ENCODE peak calls at places on chromosomes 3 and 15, in six cellular contexts. R is upper lobe of right lung, P is gastrocnemius medialis, A is tibial artery, B is mammary epithelial cell, T is PC-3. U is an unnamed sample.
A peak's percentile ranks its signal among the peaks of the same experiment; 100 is the strongest.

GRCh38 chr3:122725106-122725505 is 44.5 kb downstream of the PARP14 start:
- DNase-seq in P (no peak), A (no peak), B (no peak), R (no peak), T (no peak), U (no peak)

GRCh38 chr3:102525624-102526023 is 90.8 kb downstream of the ZPLD1 start:
- DNase-seq in A (no peak), B (peak; percentile 3), T (no peak), P (no peak), R (no peak), U (no peak)

GRCh38 chr3:143134446-143134845 is 14.9 kb downstream of the CHST2 start:
- DNase-seq in R (no peak), P (no peak), A (no peak), T (peak; percentile 37), B (no peak), U (no peak)

GRCh38 chr3:132002039-132002438 is 32.8 kb downstream of the CPNE4 start:
- DNase-seq in A (no peak), T (no peak), P (no peak), B (no peak), R (no peak), U (no peak)

GRCh38 chr15:70262591-70263274 is 165.0 kb upstream of the TLE3 start:
- DNase-seq in A (no peak), T (no peak), B (no peak), P (no peak), R (no peak), U (no peak)

GRCh38 chr3:47578691-47579632 is at the start of gene CSPG5:
- DNase-seq in T (no peak), P (no peak), A (no peak), R (peak; percentile 67), B (no peak), U (no peak)

GRCh38 chr15:76565366-76565765 is 228.8 kb downstream of the ISL2 start:
- DNase-seq in P (no peak), B (no peak), A (no peak), R (no peak), T (no peak), U (no peak)

GRCh38 chr3:51974963-51975856 is at the start of gene ABHD14A:
- DNase-seq in B (peak; percentile 67), A (peak; percentile 56), R (peak; percentile 90), T (peak; percentile 81), P (no peak), U (peak; percentile 75)

GRCh38 chr3:23113455-23114171 is 89.5 kb upstream of the UBE2E2 start:
- DNase-seq in T (peak; percentile 89), P (no peak), A (peak; percentile 24), B (peak; percentile 91), R (no peak), U (no peak)

GRCh38 chr3:29338981-29339833 is 58.3 kb downstream of the RBMS3 start:
- DNase-seq in P (no peak), R (no peak), B (no peak), A (no peak), T (no peak), U (no peak)

GRCh38 chr15:25230442-25230841 is 208.4 kb downstream of the UBE3A start:
- DNase-seq in P (no peak), T (no peak), B (no peak), R (no peak), A (no peak), U (no peak)

GRCh38 chr3:55596212-55596611 is 109.1 kb upstream of the WNT5A start:
- DNase-seq in T (no peak), R (no peak), P (no peak), B (no peak), A (no peak), U (no peak)
- H3K4me1 ChIP-seq in T (peaks cover 36% of the 10 kb centered on the region), R (no peaks in the 10 kb centered on the region), P (no peaks in the 10 kb centered on the region), B (no peaks in the 10 kb centered on the region), A (no peaks in the 10 kb centered on the region), U (no peaks in the 10 kb centered on the region)

DNA sequence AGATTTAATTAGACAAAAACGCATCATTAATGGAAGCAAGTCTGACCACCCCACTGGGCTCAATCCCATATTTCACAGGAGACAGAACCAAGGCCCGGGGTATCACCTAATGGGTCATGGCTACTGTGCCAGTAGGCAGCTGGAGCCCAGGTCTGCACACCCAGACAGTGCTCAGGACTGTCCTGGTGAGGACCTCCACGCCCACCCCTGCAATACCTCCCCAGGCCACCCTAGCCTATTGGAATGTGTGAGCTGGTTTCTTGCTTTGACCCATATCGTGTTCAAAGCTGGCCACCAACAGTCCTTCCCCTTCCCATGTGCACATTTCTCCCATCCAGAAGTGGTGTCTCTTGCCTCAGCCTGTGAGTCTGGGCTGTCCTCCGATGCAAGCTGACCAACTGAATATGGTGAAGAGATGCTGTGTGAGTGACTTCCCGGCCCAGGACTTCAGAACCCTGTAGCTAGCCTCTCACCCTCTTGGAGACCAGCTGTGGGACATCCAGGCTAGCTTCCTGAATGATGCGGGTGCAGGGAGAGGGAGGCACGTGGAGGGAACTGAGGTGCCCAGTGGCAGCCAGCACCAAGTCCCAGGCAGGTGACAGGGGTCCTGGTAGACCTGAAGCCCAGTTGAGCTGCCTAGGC is 19.1 kb downstream of the SLC6A20 start:
- DNase-seq in P (no peak), A (no peak), R (no peak), B (no peak), T (no peak), U (no peak)
- H3K4me1 ChIP-seq in P (no peaks in the 10 kb centered on the region), A (no peaks in the 10 kb centered on the region), R (peaks cover 4% of the 10 kb centered on the region), B (no peaks in the 10 kb centered on the region), T (no peaks in the 10 kb centered on the region), U (no peaks in the 10 kb centered on the region)

GRCh38 chr3:148082881-148083280 is 614.8 kb upstream of the AGTR1 start:
- DNase-seq in P (no peak), A (no peak), B (no peak), R (no peak), T (no peak), U (no peak)
- H3K4me1 ChIP-seq in P (no peaks in the 10 kb centered on the region), A (no peaks in the 10 kb centered on the region), B (no peaks in the 10 kb centered on the region), R (peaks cover 4% of the 10 kb centered on the region), T (no peaks in the 10 kb centered on the region), U (no peaks in the 10 kb centered on the region)

DNA sequence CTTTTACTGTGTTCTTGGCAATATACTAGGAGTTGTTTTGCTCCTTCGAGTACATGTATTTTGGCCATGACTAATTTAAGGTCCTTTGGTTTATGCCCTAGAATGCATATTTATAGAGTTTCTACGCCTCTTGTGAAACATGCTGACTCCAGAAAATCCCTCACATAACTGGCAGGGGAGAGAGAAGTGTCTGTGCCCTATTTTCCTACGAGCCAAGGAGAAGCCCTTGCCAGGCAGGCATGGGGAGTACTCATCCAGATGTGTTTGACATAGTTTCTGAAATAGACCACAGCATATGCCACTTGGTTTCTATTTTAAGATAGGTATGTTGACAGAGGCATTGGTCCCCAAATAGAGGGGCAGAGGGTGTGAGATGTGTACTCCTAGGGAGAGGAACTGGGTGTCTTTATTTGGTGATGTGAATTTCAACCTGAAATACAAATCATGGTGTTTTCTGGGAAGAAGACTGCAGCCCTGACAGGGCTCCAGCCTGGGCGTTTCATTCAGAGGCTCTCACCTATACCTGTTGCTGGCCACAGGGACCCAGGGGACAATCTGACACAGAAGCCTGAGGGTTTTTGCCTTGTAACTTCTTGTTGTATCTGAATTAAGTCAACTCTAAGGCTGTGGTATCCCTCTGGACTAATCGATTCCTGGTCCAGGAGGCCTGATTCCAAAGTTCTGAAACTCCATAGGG is 267.8 kb upstream of the C2CD4B start:
- DNase-seq in R (no peak), T (no peak), P (peak; percentile 83), B (no peak), A (peak; percentile 52), U (no peak)
- H3K4me1 ChIP-seq in R (no peaks in the 10 kb centered on the region), T (peaks cover 9% of the 10 kb centered on the region), P (peaks cover 49% of the 10 kb centered on the region), B (no peaks in the 10 kb centered on the region), A (peaks cover 16% of the 10 kb centered on the region), U (no peaks in the 10 kb centered on the region)

DNA sequence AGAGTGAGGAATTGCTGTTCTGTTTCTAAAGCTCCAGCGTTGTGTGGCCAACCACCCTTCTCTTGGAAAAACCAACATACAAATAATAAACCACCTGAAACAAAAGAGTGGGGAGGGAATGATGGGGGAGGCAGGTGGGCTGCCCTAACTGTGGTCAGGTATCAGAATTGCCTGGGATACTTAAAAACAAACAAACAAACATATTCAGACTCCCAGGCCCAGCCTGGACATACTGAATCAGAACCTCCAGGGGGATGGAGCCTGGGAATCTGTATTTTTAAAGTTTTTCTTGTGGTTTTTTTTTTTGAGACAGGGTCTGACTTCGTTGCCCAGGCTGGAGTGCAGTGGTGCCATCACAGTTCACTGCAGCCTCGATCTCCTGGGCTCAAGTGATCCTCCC is 4.4 kb downstream of the SLC6A6 start:
- DNase-seq in B (no peak), T (no peak), R (no peak), A (no peak), P (no peak), U (no peak)
- H3K4me1 ChIP-seq in B (peaks cover 28% of the 10 kb centered on the region), T (peaks cover 55% of the 10 kb centered on the region), R (peaks cover 53% of the 10 kb centered on the region), A (peaks cover 41% of the 10 kb centered on the region), P (peaks cover 51% of the 10 kb centered on the region), U (no peaks in the 10 kb centered on the region)

GRCh38 chr3:73580343-73580742 is 44.4 kb downstream of the PDZRN3 start:
- DNase-seq in P (no peak), B (peak; percentile 94), T (peak; percentile 18), R (no peak), A (no peak), U (no peak)
- H3K4me1 ChIP-seq in P (peaks cover 71% of the 10 kb centered on the region), B (peaks cover 10% of the 10 kb centered on the region), T (no peaks in the 10 kb centered on the region), R (peaks cover 6% of the 10 kb centered on the region), A (peaks cover 20% of the 10 kb centered on the region), U (no peaks in the 10 kb centered on the region)

DNA sequence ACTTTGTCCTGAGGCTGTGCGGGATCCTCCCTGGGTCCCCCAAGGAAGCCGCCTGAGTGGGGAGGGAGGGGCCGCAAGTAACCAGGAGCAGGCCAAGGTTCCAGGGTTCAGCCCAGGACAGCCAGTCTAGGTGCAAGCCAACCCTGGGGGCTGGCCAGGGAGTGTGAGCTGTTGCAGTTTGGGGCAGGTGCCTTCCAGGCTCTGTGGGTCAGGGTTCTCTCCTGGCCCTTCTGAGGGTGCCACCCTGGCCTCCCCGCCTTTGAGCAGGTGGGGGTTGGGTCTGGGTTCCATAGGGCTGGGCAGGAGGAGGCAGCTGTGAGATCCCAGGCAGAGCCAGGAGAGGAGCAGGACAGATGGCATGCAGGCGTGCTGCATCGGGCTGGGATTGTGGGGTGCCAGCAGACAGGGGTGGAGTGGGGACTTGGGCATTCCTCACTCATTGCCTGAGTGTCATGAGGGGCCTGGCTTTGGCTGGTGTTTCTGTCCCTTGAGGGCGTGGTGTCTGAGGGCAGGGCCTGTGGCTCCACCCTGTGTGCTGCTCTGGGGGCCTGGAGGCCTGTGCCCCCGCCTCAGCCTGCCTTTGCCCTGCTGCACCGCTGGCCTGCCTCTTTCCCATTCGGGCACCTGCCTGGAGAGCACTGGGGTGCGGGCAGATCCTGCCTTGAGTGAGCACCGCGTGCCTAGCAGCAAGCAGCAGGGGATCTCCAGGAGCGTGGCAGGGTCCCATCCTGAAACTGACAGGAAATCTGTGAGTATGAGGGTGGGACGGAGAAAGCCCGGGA is 18.4 kb downstream of the KLF13 start:
- DNase-seq in A (no peak), B (no peak), T (no peak), R (peak; percentile 76), P (peak; percentile 62), U (no peak)
- H3K4me1 ChIP-seq in A (peaks cover 40% of the 10 kb centered on the region), B (peaks cover 31% of the 10 kb centered on the region), T (no peaks in the 10 kb centered on the region), R (peaks cover 97% of the 10 kb centered on the region), P (peaks cover 98% of the 10 kb centered on the region), U (peaks cover 100% of the 10 kb centered on the region)